ENCODE peak calls at places on chromosomes 7 and 10, in seven cellular contexts. O is neuronal stem cell, S is KG1, X is progenitor cell of endocrine pancreas, V is NCI-H1694 treated with DMSO at 0.1 percent for 48 hours, J is EH, C is keratinocyte. H is an unnamed sample.

GRCh38 chr7:34761627-34762026 is 103.6 kb downstream of the NPSR1 start:
- DNase-seq in X (no peak), O (no peak), S (no peak), C (no peak), J (no peak), V (no peak), H (no peak)

GRCh38 chr7:72408966-72409637 is 3.0 kb downstream of the CALN1 start:
- DNase-seq in V (no peak), J (no peak), X (no peak), C (no peak), O (no peak), S (no peak), H (no peak)

GRCh38 chr7:11155883-11156282 is 182.2 kb downstream of the PHF14 start:
- DNase-seq in O (no peak), J (peak; percentile 30), V (no peak), S (no peak), C (no peak), X (no peak), H (no peak)

GRCh38 chr7:27172823-27173411 is 1.2 kb downstream of the HOXA10 start:
- DNase-seq in S (no peak), C (no peak), J (peak; percentile 97), V (no peak), X (no peak), O (no peak), H (peak; percentile 87)

GRCh38 chr7:67950321-67951083 is 953.9 kb downstream of the TYW1 start:
- DNase-seq in X (no peak), J (no peak), S (peak; percentile 1), C (no peak), O (no peak), V (no peak), H (no peak)

GRCh38 chr7:135745702-135746312 is 2.8 kb downstream of the FAM180A start:
- DNase-seq in S (no peak), J (peak; percentile 98), V (no peak), O (no peak), C (peak; percentile 87), X (no peak), H (peak; percentile 96)

GRCh38 chr7:25636871-25637283 is 408.6 kb upstream of the NPVF start:
- DNase-seq in C (no peak), S (no peak), V (no peak), J (no peak), O (no peak), X (no peak), H (no peak)

GRCh38 chr7:137544450-137545058 is 201.0 kb upstream of the PTN start:
- DNase-seq in J (no peak), O (no peak), V (no peak), C (no peak), S (no peak), X (no peak), H (no peak)

GRCh38 chr10:78263521-78263988 is 229.9 kb downstream of the RPS24 start:
- DNase-seq in C (peak; percentile 11), X (no peak), V (no peak), S (no peak), J (peak; percentile 94), O (no peak), H (peak; percentile 92)

GRCh38 chr10:4781955-4782354 is 44.1 kb upstream of the AKR1E2 start:
- DNase-seq in V (no peak), O (no peak), S (no peak), X (no peak), C (no peak), J (no peak), H (no peak)

GRCh38 chr10:119650692-119651513 is at the start of gene BAG3:
- DNase-seq in X (peak; percentile 85), S (peak; percentile 62), J (peak; percentile 97), O (peak; percentile 87), C (no peak), V (no peak), H (peak; percentile 95)

GRCh38 chr10:12177642-12178041 is 18.0 kb downstream of the NUDT5 start:
- DNase-seq in J (no peak), S (no peak), O (no peak), C (no peak), X (no peak), V (no peak), H (peak; percentile 42)

GRCh38 chr7:106071356-106071998 is 40.6 kb downstream of the SYPL1 start:
- DNase-seq in J (peak; percentile 17), S (peak; percentile 47), O (no peak), C (peak; percentile 79), X (no peak), V (no peak), H (no peak)

GRCh38 chr7:47170516-47170915 is 411.4 kb downstream of the TNS3 start:
- DNase-seq in V (no peak), S (no peak), C (no peak), J (peak; percentile 26), O (no peak), X (no peak), H (no peak)

GRCh38 chr7:11261470-11261869 is 287.8 kb downstream of the PHF14 start:
- DNase-seq in O (no peak), S (no peak), V (peak; percentile 37), X (no peak), J (no peak), C (no peak), H (peak; percentile 15)

GRCh38 chr10:88437411-88437810 is 145.7 kb downstream of the RNLS start:
- DNase-seq in S (no peak), O (no peak), V (no peak), X (no peak), C (no peak), J (peak; percentile 27), H (no peak)

GRCh38 chr10:30248728-30249127 is 100.3 kb downstream of the MTPAP start:
- DNase-seq in V (no peak), J (no peak), C (no peak), X (no peak), S (no peak), O (no peak), H (no peak)

GRCh38 chr10:33370434-33370930 is 36.0 kb upstream of the NRP1 start:
- DNase-seq in O (no peak), S (no peak), J (peak; percentile 24), X (no peak), C (no peak), V (no peak), H (no peak)

GRCh38 chr10:11875499-11876281 is 52.5 kb downstream of the PROSER2 start:
- DNase-seq in S (no peak), X (peak; percentile 45), J (peak; percentile 95), V (no peak), O (no peak), C (peak; percentile 87), H (peak; percentile 97)

GRCh38 chr7:156474241-156474743 is 166.3 kb upstream of the RNF32 start:
- DNase-seq in J (no peak), X (no peak), C (no peak), V (no peak), O (no peak), S (no peak), H (peak; percentile 1)

GRCh38 chr10:86333813-86334514 is 32.6 kb downstream of the GRID1 start:
- DNase-seq in X (no peak), S (no peak), O (no peak), C (no peak), J (no peak), V (peak; percentile 15), H (no peak)

GRCh38 chr7:98170944-98171343 is 40.3 kb upstream of the BHLHA15 start:
- DNase-seq in C (no peak), V (no peak), X (no peak), J (no peak), S (no peak), O (no peak), H (no peak)

GRCh38 chr7:17371656-17372524 is 73.4 kb downstream of the AHR start:
- DNase-seq in C (peak; percentile 83), V (no peak), S (no peak), X (no peak), O (no peak), J (peak; percentile 97), H (peak; percentile 97)

GRCh38 chr7:81299711-81300110 is 380.9 kb upstream of the SEMA3C start:
- DNase-seq in J (no peak), X (no peak), O (no peak), C (no peak), V (no peak), S (no peak), H (no peak)

GRCh38 chr10:99870051-99870730 is 87.8 kb downstream of the ABCC2 start:
- DNase-seq in J (peak; percentile 53), S (no peak), X (no peak), V (no peak), O (no peak), C (no peak), H (no peak)

GRCh38 chr10:109961181-109962001 is 38.1 kb upstream of the XPNPEP1 start:
- DNase-seq in S (no peak), C (no peak), O (no peak), J (peak; percentile 38), X (no peak), V (peak; percentile 14), H (peak; percentile 23)

GRCh38 chr10:133325761-133326463 is 10.8 kb downstream of the CALY start:
- DNase-seq in J (no peak), O (no peak), S (no peak), C (no peak), V (no peak), X (no peak), H (no peak)

GRCh38 chr10:79195091-79195923 is 126.5 kb downstream of the ZMIZ1 start:
- DNase-seq in S (peak; percentile 35), O (peak; percentile 86), J (peak; percentile 82), V (peak; percentile 57), C (peak; percentile 60), X (peak; percentile 79), H (peak; percentile 77)

GRCh38 chr7:28961972-28962371 is 3.8 kb upstream of the TRIL start:
- DNase-seq in C (no peak), S (no peak), J (no peak), X (no peak), O (no peak), V (no peak), H (no peak)

GRCh38 chr10:131979821-131980270 is 1.9 kb downstream of the BNIP3 start:
- DNase-seq in C (no peak), X (no peak), O (no peak), J (peak; percentile 58), V (no peak), S (no peak), H (peak; percentile 43)

GRCh38 chr7:33624172-33624571 is 281.2 kb upstream of the BMPER start:
- DNase-seq in C (no peak), S (no peak), O (no peak), J (no peak), V (peak; percentile 72), X (no peak), H (no peak)

GRCh38 chr7:2952316-2952715 is 91.4 kb downstream of the CARD11 start:
- DNase-seq in C (no peak), J (no peak), O (no peak), X (no peak), V (no peak), S (no peak), H (no peak)

GRCh38 chr10:114316744-114317143 is 77.7 kb downstream of the VWA2 start:
- DNase-seq in S (no peak), V (no peak), J (no peak), C (no peak), X (no peak), O (no peak), H (no peak)

GRCh38 chr7:21076579-21076978 is 289.9 kb upstream of the SP8 start:
- DNase-seq in O (no peak), S (no peak), X (no peak), V (no peak), J (no peak), C (no peak), H (no peak)

GRCh38 chr7:20075992-20076813 is 141.0 kb downstream of the MACC1 start:
- DNase-seq in S (no peak), X (no peak), J (no peak), C (no peak), O (no peak), V (no peak), H (no peak)

GRCh38 chr7:42065942-42066341 is 171.1 kb downstream of the GLI3 start:
- DNase-seq in V (no peak), O (peak; percentile 82), X (no peak), C (no peak), J (peak; percentile 19), S (no peak), H (no peak)